ENCODE peak calls at places on chromosomes 16 and 17, in six cellular contexts. One of them, this sample, is unnamed.

GRCh38 chr17:8312726-8313600 is 2.9 kb downstream of the ARHGEF15 start:
- DNase-seq in prostate gland: no peak
- DNase-seq in mesothelial cell of epicardium: no peak
- DNase-seq in PC-3: no peak
- DNase-seq in nephron progenitor cell: no peak
- DNase-seq in dorsolateral prefrontal cortex: no peak
- DNase-seq in this sample: no peak

GRCh38 chr17:32117399-32117798 is 24.9 kb upstream of the RHOT1 start:
- DNase-seq in mesothelial cell of epicardium: no peak
- DNase-seq in nephron progenitor cell: no peak
- DNase-seq in prostate gland: no peak
- DNase-seq in dorsolateral prefrontal cortex: no peak
- DNase-seq in PC-3: no peak
- DNase-seq in this sample: no peak

GRCh38 chr17:74599023-74599399 is 6.9 kb upstream of the CD300LD start:
- DNase-seq in dorsolateral prefrontal cortex: no peak
- DNase-seq in nephron progenitor cell: no peak
- DNase-seq in mesothelial cell of epicardium: no peak
- DNase-seq in prostate gland: no peak
- DNase-seq in PC-3: no peak
- DNase-seq in this sample: no peak

GRCh38 chr16:56776562-56776961 is 46.6 kb downstream of the NUP93 start:
- DNase-seq in dorsolateral prefrontal cortex: no peak
- DNase-seq in mesothelial cell of epicardium: no peak
- DNase-seq in prostate gland: peak; percentile 49
- DNase-seq in nephron progenitor cell: no peak
- DNase-seq in PC-3: no peak
- DNase-seq in this sample: no peak

GRCh38 chr16:54266363-54266955 is 20.1 kb downstream of the IRX3 start:
- DNase-seq in nephron progenitor cell: no peak
- DNase-seq in mesothelial cell of epicardium: no peak
- DNase-seq in PC-3: no peak
- DNase-seq in dorsolateral prefrontal cortex: no peak
- DNase-seq in prostate gland: no peak
- DNase-seq in this sample: no peak

GRCh38 chr16:64791756-64792155 is 330.1 kb downstream of the CDH11 start:
- DNase-seq in mesothelial cell of epicardium: no peak
- DNase-seq in PC-3: no peak
- DNase-seq in prostate gland: no peak
- DNase-seq in dorsolateral prefrontal cortex: no peak
- DNase-seq in nephron progenitor cell: no peak
- DNase-seq in this sample: no peak

GRCh38 chr17:81664051-81664470 is 2.3 kb downstream of the OXLD1 start:
- DNase-seq in PC-3: peak; percentile 65
- DNase-seq in mesothelial cell of epicardium: no peak
- DNase-seq in nephron progenitor cell: no peak
- DNase-seq in prostate gland: no peak
- DNase-seq in dorsolateral prefrontal cortex: no peak
- DNase-seq in this sample: no peak

GRCh38 chr17:82767041-82767754 is 15.3 kb downstream of the TBCD start:
- DNase-seq in nephron progenitor cell: peak; percentile 54
- DNase-seq in PC-3: peak; percentile 55
- DNase-seq in prostate gland: peak; percentile 45
- DNase-seq in mesothelial cell of epicardium: no peak
- DNase-seq in dorsolateral prefrontal cortex: peak; percentile 52
- DNase-seq in this sample: peak; percentile 65

GRCh38 chr16:27795992-27796614 is 246.2 kb downstream of the KATNIP start:
- DNase-seq in nephron progenitor cell: peak; percentile 94
- DNase-seq in prostate gland: no peak
- DNase-seq in PC-3: peak; percentile 43
- DNase-seq in mesothelial cell of epicardium: peak; percentile 81
- DNase-seq in dorsolateral prefrontal cortex: no peak
- DNase-seq in this sample: no peak

DNA sequence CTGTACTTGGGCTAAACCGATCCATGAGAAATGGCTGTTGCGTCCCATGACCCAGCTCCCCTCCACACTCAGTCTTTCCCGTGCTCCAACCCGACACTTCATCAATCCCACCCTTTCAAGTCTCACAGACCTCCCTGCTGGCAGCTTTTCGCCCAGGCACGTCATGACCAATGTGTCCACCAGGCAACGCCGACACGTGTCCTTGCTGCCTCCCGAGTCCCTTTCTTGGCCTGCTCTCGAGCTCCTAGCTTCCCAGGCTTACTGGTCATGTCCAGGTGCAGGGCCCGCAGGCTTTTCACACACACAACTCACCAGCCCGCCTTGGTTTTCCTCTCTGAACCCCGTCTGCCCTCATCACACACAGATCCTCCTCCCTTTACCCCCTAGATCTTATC is 12.2 kb downstream of the MNT start:
- DNase-seq in prostate gland: no peak
- DNase-seq in PC-3: no peak
- DNase-seq in mesothelial cell of epicardium: no peak
- DNase-seq in dorsolateral prefrontal cortex: no peak
- DNase-seq in nephron progenitor cell: no peak
- DNase-seq in this sample: no peak
- TF ChIP-seq CTCF in prostate gland: no peak
- TF ChIP-seq CTCF in PC-3: no peak
- TF ChIP-seq CTCF in mesothelial cell of epicardium: no peak
- TF ChIP-seq CTCF in dorsolateral prefrontal cortex: no peak
- TF ChIP-seq CTCF in nephron progenitor cell: no peak
- TF ChIP-seq CTCF in this sample: no peak

GRCh38 chr17:7001562-7001961 is 5.7 kb downstream of the ALOX12 start:
- DNase-seq in nephron progenitor cell: peak; percentile 74
- DNase-seq in PC-3: no peak
- DNase-seq in mesothelial cell of epicardium: no peak
- DNase-seq in dorsolateral prefrontal cortex: no peak
- DNase-seq in prostate gland: no peak
- DNase-seq in this sample: no peak
- TF ChIP-seq CTCF in nephron progenitor cell: peak; percentile 69
- TF ChIP-seq CTCF in PC-3: peak; percentile 32
- TF ChIP-seq CTCF in mesothelial cell of epicardium: peak; percentile 74
- TF ChIP-seq CTCF in dorsolateral prefrontal cortex: peak; percentile 37
- TF ChIP-seq CTCF in prostate gland: no peak
- TF ChIP-seq CTCF in this sample: peak; percentile 10

DNA sequence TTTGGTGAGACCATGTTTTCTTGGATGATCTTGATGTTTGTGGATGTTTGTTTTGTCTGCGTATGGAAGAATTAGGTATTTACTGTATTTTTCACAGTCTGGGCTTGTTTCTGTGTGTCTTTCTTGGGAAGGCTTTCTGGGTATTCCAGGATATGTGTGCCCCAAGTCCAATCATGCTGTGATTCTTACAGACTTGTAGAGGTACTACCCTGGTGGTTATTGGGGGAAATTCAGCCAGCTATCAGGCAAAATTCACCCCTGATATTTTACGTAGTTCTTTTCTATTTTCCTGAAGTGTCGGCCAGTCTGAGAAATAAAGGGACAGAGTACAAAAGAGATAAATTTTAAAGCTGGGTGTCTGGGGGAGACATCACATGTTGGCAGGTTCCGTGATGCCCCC is 33.4 kb upstream of the ARL4D start:
- DNase-seq in dorsolateral prefrontal cortex: no peak
- DNase-seq in prostate gland: no peak
- DNase-seq in nephron progenitor cell: no peak
- DNase-seq in PC-3: no peak
- DNase-seq in mesothelial cell of epicardium: no peak
- DNase-seq in this sample: no peak
- TF ChIP-seq CTCF in dorsolateral prefrontal cortex: no peak
- TF ChIP-seq CTCF in prostate gland: no peak
- TF ChIP-seq CTCF in nephron progenitor cell: peak; percentile 18
- TF ChIP-seq CTCF in PC-3: peak; percentile 19
- TF ChIP-seq CTCF in mesothelial cell of epicardium: peak; percentile 18
- TF ChIP-seq CTCF in this sample: no peak

GRCh38 chr17:33712120-33712519 is 419.0 kb upstream of the ASIC2 start:
- DNase-seq in prostate gland: no peak
- DNase-seq in dorsolateral prefrontal cortex: no peak
- DNase-seq in mesothelial cell of epicardium: no peak
- DNase-seq in nephron progenitor cell: no peak
- DNase-seq in PC-3: no peak
- DNase-seq in this sample: no peak
- TF ChIP-seq CTCF in prostate gland: no peak
- TF ChIP-seq CTCF in dorsolateral prefrontal cortex: no peak
- TF ChIP-seq CTCF in mesothelial cell of epicardium: no peak
- TF ChIP-seq CTCF in nephron progenitor cell: no peak
- TF ChIP-seq CTCF in PC-3: no peak
- TF ChIP-seq CTCF in this sample: peak; percentile 12

DNA sequence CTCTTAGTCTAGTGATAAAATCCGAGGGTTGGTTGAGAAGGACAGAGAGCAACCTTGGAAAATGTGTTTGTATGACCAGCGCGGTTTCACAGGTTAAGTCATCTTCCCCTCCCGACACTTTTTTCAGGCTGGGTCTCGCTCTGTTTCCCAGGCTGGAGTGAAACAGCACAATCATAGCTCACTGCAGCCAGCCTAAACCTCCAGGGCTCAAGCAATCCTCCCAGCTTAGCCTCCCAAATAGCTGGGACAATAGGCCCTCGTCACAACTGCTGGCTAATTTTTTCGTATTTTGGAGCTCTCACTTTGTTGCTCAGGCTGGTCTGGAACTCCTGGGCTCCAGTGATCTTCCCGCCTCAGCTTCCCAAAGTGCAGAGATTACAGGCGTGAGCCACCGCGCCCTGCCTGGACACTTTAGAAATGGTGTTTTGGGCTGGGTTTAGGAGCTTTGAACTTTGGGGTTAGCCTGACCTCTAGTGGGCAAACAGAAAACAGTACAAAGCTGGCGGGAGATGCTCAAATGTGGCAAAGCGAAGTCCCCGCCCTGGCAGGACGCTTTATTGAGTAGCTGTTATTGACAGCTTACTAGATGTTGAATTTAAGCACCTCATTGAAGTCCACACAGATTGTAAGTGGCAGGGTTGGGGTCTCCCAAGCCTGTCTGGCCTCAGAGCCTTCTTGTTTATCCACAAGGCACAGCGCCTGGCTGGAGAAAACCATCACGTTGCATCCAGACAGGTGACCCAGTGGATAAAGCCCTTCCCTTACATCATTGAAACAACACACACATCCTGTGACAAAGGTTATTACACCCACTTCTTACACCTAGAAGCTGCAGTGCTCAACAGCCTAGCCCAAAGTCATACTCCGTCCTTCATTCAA is 34.7 kb upstream of the RBBP6 start:
- DNase-seq in dorsolateral prefrontal cortex: peak; percentile 55
- DNase-seq in nephron progenitor cell: peak; percentile 65
- DNase-seq in mesothelial cell of epicardium: peak; percentile 56
- DNase-seq in PC-3: peak; percentile 72
- DNase-seq in prostate gland: peak; percentile 22
- DNase-seq in this sample: peak; percentile 46
- TF ChIP-seq CTCF in dorsolateral prefrontal cortex: peak; percentile 78
- TF ChIP-seq CTCF in nephron progenitor cell: peak; percentile 72
- TF ChIP-seq CTCF in mesothelial cell of epicardium: peak; percentile 78
- TF ChIP-seq CTCF in PC-3: peak; percentile 73
- TF ChIP-seq CTCF in prostate gland: peak; percentile 57
- TF ChIP-seq CTCF in this sample: peak; percentile 78

GRCh38 chr16:352547-353403 is at the start of gene AXIN1:
- DNase-seq in dorsolateral prefrontal cortex: peak; percentile 90
- DNase-seq in PC-3: peak; percentile 94
- DNase-seq in mesothelial cell of epicardium: peak; percentile 100
- DNase-seq in prostate gland: peak; percentile 100
- DNase-seq in nephron progenitor cell: peak; percentile 100
- DNase-seq in this sample: peak; percentile 84
- TF ChIP-seq CTCF in dorsolateral prefrontal cortex: peak; percentile 19
- TF ChIP-seq CTCF in PC-3: no peak
- TF ChIP-seq CTCF in mesothelial cell of epicardium: peak; percentile 37
- TF ChIP-seq CTCF in prostate gland: peak; percentile 59
- TF ChIP-seq CTCF in nephron progenitor cell: no peak
- TF ChIP-seq CTCF in this sample: peak; percentile 25

GRCh38 chr17:2174048-2174447 is 119.1 kb downstream of the HIC1 start:
- DNase-seq in mesothelial cell of epicardium: no peak
- DNase-seq in dorsolateral prefrontal cortex: no peak
- DNase-seq in prostate gland: no peak
- DNase-seq in nephron progenitor cell: no peak
- DNase-seq in PC-3: no peak
- DNase-seq in this sample: no peak

GRCh38 chr17:2176484-2177175 is 121.7 kb downstream of the HIC1 start:
- DNase-seq in PC-3: no peak
- DNase-seq in dorsolateral prefrontal cortex: no peak
- DNase-seq in prostate gland: no peak
- DNase-seq in mesothelial cell of epicardium: no peak
- DNase-seq in nephron progenitor cell: no peak
- DNase-seq in this sample: no peak

GRCh38 chr17:2177235-2177811 is 122.4 kb downstream of the HIC1 start:
- DNase-seq in PC-3: no peak
- DNase-seq in prostate gland: peak; percentile 33
- DNase-seq in nephron progenitor cell: no peak
- DNase-seq in mesothelial cell of epicardium: no peak
- DNase-seq in dorsolateral prefrontal cortex: no peak
- DNase-seq in this sample: no peak

GRCh38 chr17:2174471-2175293 is 119.8 kb downstream of the HIC1 start:
- DNase-seq in nephron progenitor cell: peak; percentile 43
- DNase-seq in dorsolateral prefrontal cortex: no peak
- DNase-seq in PC-3: no peak
- DNase-seq in mesothelial cell of epicardium: peak; percentile 58
- DNase-seq in prostate gland: peak; percentile 75
- DNase-seq in this sample: no peak

GRCh38 chr17:2175294-2175628 is 120.4 kb downstream of the HIC1 start:
- DNase-seq in prostate gland: no peak
- DNase-seq in PC-3: no peak
- DNase-seq in nephron progenitor cell: no peak
- DNase-seq in dorsolateral prefrontal cortex: no peak
- DNase-seq in mesothelial cell of epicardium: no peak
- DNase-seq in this sample: no peak
- TF ChIP-seq CTCF in prostate gland: no peak
- TF ChIP-seq CTCF in PC-3: no peak
- TF ChIP-seq CTCF in nephron progenitor cell: no peak
- TF ChIP-seq CTCF in dorsolateral prefrontal cortex: no peak
- TF ChIP-seq CTCF in mesothelial cell of epicardium: no peak
- TF ChIP-seq CTCF in this sample: no peak

DNA sequence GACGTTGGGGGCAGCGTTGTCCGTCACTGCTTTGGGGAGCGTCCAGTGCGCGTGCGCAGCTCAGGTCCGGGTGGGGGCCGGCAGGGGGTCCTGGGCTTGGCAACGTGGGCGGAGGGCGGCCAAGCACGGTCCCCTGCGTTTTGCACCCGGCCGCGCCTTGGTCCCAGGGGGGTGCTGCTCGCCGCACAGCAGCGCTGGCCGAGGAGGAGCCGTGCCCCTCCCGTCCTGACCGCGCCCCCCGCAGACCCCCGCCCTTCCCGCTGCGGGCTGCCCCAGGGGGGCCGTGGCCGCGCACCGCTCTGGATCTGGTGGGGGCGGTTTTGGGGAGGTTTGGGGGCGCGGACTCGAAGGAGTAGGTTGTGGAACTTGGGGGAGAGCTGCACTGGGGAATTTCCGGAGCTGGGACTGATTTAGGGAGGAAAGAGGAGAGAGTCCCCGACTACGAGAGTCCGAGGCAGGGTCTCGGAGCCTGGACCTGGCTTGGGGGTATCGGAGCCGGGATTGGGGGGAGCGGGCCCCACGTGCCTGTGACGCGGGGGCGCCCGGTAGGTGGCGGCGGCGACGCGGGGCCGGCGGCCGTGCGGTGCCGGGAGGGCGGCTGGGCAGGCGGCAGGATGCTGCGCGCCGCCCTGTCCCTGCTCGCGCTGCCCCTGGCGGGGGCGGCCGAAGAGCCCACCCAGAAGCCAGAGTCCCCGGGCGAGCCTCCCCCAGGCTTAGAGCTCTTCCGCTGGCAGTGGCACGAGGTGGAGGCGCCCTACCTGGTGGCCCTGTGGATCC is at the start of gene SLC9A5:
- DNase-seq in mesothelial cell of epicardium: no peak
- DNase-seq in prostate gland: no peak
- DNase-seq in nephron progenitor cell: peak; percentile 56
- DNase-seq in PC-3: no peak
- DNase-seq in dorsolateral prefrontal cortex: no peak
- DNase-seq in this sample: no peak
- TF ChIP-seq CTCF in mesothelial cell of epicardium: no peak
- TF ChIP-seq CTCF in prostate gland: peak; percentile 40
- TF ChIP-seq CTCF in nephron progenitor cell: no peak
- TF ChIP-seq CTCF in PC-3: no peak
- TF ChIP-seq CTCF in dorsolateral prefrontal cortex: peak; percentile 5
- TF ChIP-seq CTCF in this sample: no peak

GRCh38 chr16:1338119-1338730 is 4.8 kb downstream of the BAIAP3 start:
- DNase-seq in mesothelial cell of epicardium: peak; percentile 61
- DNase-seq in dorsolateral prefrontal cortex: no peak
- DNase-seq in PC-3: peak; percentile 51
- DNase-seq in prostate gland: no peak
- DNase-seq in nephron progenitor cell: peak; percentile 70
- DNase-seq in this sample: peak; percentile 67
- TF ChIP-seq CTCF in mesothelial cell of epicardium: peak; percentile 62
- TF ChIP-seq CTCF in dorsolateral prefrontal cortex: no peak
- TF ChIP-seq CTCF in PC-3: peak; percentile 54
- TF ChIP-seq CTCF in prostate gland: peak; percentile 35
- TF ChIP-seq CTCF in nephron progenitor cell: peak; percentile 47
- TF ChIP-seq CTCF in this sample: peak; percentile 37

This sample was measured in D721Med.